ENCODE peak calls at places on chromosome 17, in five cellular contexts. O is AG04450; I is SW 1271; D is naive thymus-derived CD8-positive, alpha-beta T cell; M is glutamatergic neuron. Y is an unnamed sample.

GRCh38 chr17:2898255-2898926 is 102.2 kb downstream of the RAP1GAP2 start:
- DNase-seq in O (no peak), I (no peak), D (no peak), M (no peak), Y (no peak)

GRCh38 chr17:69084911-69085310 is 24.2 kb upstream of the ABCA9 start:
- DNase-seq in O (no peak), I (peak), D (no peak), M (peak), Y (no peak)

GRCh38 chr17:75105269-75106080 is 4.3 kb upstream of the ARMC7 start:
- DNase-seq in O (no peak), I (peak), D (no peak), M (peak), Y (no peak)

GRCh38 chr17:31580331-31581021 is 189.0 kb downstream of the RAB11FIP4 start:
- DNase-seq in O (no peak), I (no peak), D (no peak), M (no peak), Y (no peak)

GRCh38 chr17:66625321-66625767 is 209.6 kb upstream of the CACNG5 start:
- DNase-seq in O (no peak), I (peak), D (no peak), M (no peak), Y (no peak)

GRCh38 chr17:55177159-55177913 is 87.4 kb upstream of the HLF start:
- DNase-seq in O (no peak), I (no peak), D (no peak), M (no peak), Y (no peak)

GRCh38 chr17:73334771-73335513 is 23.1 kb upstream of the CDC42EP4 start:
- DNase-seq in O (no peak), I (no peak), D (no peak), M (no peak), Y (no peak)

GRCh38 chr17:79991140-79991923 is 44.3 kb downstream of the TBC1D16 start:
- DNase-seq in O (peak), I (peak), D (peak), M (peak), Y (peak)

GRCh38 chr17:3659541-3660111 is 8.8 kb downstream of the TAX1BP3 start:
- DNase-seq in O (peak), I (peak), D (no peak), M (no peak), Y (peak)

GRCh38 chr17:3885970-3886369 is 6.9 kb downstream of the CAMKK1 start:
- DNase-seq in O (no peak), I (peak), D (peak), M (no peak), Y (no peak)

GRCh38 chr17:21263351-21263750 is 10.1 kb upstream of the NATD1 start:
- DNase-seq in O (no peak), I (no peak), D (no peak), M (no peak), Y (no peak)

Y was measured in AG09319.